ENCODE peak calls at places on chromosomes 11 and 22, in seven cellular contexts. E, A, P, L, B, O and Y are unnamed samples.

GRCh38 chr11:75562048-75562835 is at the start of gene SERPINH1:
- DNase-seq in E (peak), A (peak), P (peak), L (no peak), B (peak), O (peak), Y (peak)

GRCh38 chr11:60900673-60901404 is 5.5 kb downstream of the PRPF19 start:
- DNase-seq in E (no peak), A (no peak), P (no peak), L (no peak), B (no peak), O (no peak), Y (no peak)

GRCh38 chr11:100682247-100682969 is 4.7 kb upstream of the ARHGAP42 start:
- DNase-seq in E (no peak), A (peak), P (peak), L (no peak), B (no peak), O (no peak), Y (peak)

GRCh38 chr11:64347171-64347867 is 7.3 kb downstream of the CCDC88B start:
- DNase-seq in E (no peak), A (peak), P (peak), L (no peak), B (no peak), O (no peak), Y (no peak)

GRCh38 chr11:109037856-109038780 is 373.2 kb downstream of the DDX10 start:
- DNase-seq in E (peak), A (peak), P (no peak), L (peak), B (no peak), O (no peak), Y (peak)

GRCh38 chr11:32472226-32472625 is 36.9 kb upstream of the WT1 start:
- DNase-seq in E (no peak), A (no peak), P (no peak), L (no peak), B (no peak), O (no peak), Y (no peak)

GRCh38 chr22:39343259-39344045 is 6.3 kb upstream of the SYNGR1 start:
- DNase-seq in E (no peak), A (peak), P (peak), L (no peak), B (no peak), O (peak), Y (no peak)

GRCh38 chr11:113553235-113553634 is 78.0 kb upstream of the DRD2 start:
- DNase-seq in E (peak), A (peak), P (peak), L (peak), B (no peak), O (no peak), Y (peak)

GRCh38 chr11:121895919-121896318 is 220.1 kb downstream of the BLID start:
- DNase-seq in E (peak), A (peak), P (peak), L (no peak), B (no peak), O (no peak), Y (no peak)

GRCh38 chr11:63939351-63939920 is 634 bp downstream of the NAA40 start:
- DNase-seq in E (no peak), A (no peak), P (peak), L (no peak), B (no peak), O (peak), Y (no peak)

DNA sequence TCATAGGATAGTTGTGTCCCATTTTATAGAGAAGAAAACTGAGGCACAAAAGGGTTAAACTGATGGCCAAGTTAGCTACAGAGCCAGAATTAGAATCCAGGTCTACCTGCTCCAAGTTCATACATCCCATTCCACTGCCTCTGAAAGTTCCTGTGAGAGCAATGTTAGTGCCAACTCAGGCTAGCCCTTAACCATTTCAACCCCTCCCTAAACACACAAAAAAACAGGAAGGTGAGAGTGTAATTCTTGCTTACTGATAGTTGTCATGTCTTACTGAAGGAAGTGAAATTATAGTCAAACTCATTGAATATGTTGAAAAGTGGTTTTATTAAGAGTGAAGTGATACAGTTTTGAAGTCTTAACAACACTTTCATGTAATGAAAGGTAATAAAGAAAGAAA is 2.9 kb upstream of the E2F8 start:
- DNase-seq in E (no peak), A (peak), P (no peak), L (no peak), B (no peak), O (no peak), Y (no peak)
- H3K4me3 ChIP-seq in E (no peak), A (no peak), P (no peak), L (no peak), B (no peak), O (no peak), Y (no peak)

DNA sequence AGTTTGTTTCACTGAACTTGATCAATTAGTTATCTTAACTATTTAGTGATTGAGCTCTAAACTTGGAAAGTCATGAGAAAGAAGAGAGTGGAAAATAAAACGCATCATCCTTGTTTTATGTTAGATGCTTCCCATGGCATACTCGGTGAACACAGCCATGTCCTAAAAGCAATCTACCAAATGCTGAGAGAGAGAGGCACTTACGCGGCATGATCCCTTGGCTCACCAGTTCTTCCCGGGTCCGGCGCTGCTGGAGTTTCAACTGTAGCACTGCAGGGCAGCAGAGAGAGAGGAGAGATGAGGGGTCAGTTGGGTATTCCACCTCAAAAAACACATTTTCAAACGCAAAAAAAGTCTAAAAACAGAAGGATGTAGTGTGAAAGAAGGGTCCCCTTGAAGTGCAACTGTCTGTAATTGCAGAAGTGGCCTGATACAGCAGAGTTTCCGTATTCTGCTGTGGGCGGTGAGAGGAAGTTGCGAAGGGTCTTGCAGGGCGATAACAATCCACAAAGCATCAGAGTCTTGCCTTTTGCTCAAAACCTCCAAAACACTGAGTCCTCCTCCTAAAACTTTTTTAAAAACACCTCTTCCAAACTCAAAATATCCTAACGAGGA is 92.7 kb downstream of the SGSM3 start:
- DNase-seq in E (no peak), A (no peak), P (no peak), L (no peak), B (no peak), O (no peak), Y (no peak)
- H3K4me3 ChIP-seq in E (no peak), A (no peak), P (no peak), L (no peak), B (peak), O (no peak), Y (no peak)

GRCh38 chr11:47577460-47578041 is 1.2 kb downstream of the KBTBD4 start:
- DNase-seq in E (no peak), A (no peak), P (no peak), L (no peak), B (no peak), O (no peak), Y (no peak)
- H3K4me3 ChIP-seq in E (peak), A (no peak), P (no peak), L (peak), B (no peak), O (peak), Y (peak)

GRCh38 chr11:93850585-93851018 is at the start of gene VSTM5:
- DNase-seq in E (no peak), A (peak), P (no peak), L (no peak), B (no peak), O (no peak), Y (no peak)
- H3K4me3 ChIP-seq in E (peak), A (peak), P (peak), L (peak), B (peak), O (peak), Y (peak)

DNA sequence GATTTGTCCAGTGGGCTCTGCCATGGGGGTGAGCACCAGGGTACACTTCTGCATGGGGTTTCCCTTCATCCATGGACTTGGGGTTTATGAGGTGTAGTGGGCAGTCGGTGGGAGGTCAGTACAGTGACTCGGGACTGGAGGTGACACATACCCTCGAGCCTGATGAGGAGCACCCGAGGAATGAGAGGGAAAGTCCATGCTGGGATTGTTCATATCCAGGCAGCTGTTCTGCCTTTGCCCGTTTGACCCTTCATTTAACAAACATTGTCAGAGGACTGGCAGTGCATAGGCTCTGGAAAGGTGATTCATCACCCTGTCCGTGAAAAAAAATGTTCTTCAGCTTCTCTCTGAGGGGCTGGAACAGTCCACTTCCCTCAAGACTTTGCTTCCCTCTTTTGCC is 2.7 kb downstream of the NAV2 start:
- DNase-seq in E (peak), A (peak), P (peak), L (peak), B (no peak), O (peak), Y (peak)
- H3K4me3 ChIP-seq in E (peak), A (no peak), P (no peak), L (peak), B (no peak), O (no peak), Y (peak)

GRCh38 chr11:2178906-2179494 is 7.4 kb upstream of the TH start:
- DNase-seq in E (peak), A (peak), P (peak), L (no peak), B (no peak), O (peak), Y (no peak)

GRCh38 chr11:2175659-2176058 is 4.0 kb upstream of the TH start:
- DNase-seq in E (peak), A (peak), P (no peak), L (peak), B (no peak), O (peak), Y (no peak)

GRCh38 chr11:2177081-2177480 is 5.5 kb upstream of the TH start:
- DNase-seq in E (no peak), A (no peak), P (no peak), L (no peak), B (no peak), O (no peak), Y (no peak)

GRCh38 chr11:2174361-2174760 is 2.7 kb upstream of the TH start:
- DNase-seq in E (no peak), A (no peak), P (no peak), L (no peak), B (no peak), O (no peak), Y (no peak)

GRCh38 chr11:2176389-2176900 is 4.8 kb upstream of the TH start:
- DNase-seq in E (no peak), A (no peak), P (no peak), L (no peak), B (no peak), O (no peak), Y (no peak)
- H3K4me3 ChIP-seq in E (no peak), A (no peak), P (no peak), L (no peak), B (no peak), O (no peak), Y (no peak)

GRCh38 chr11:85748455-85748891 is 62.5 kb downstream of the SYTL2 start:
- DNase-seq in E (peak), A (peak), P (no peak), L (peak), B (no peak), O (no peak), Y (peak)
- H3K4me3 ChIP-seq in E (no peak), A (no peak), P (no peak), L (no peak), B (no peak), O (no peak), Y (no peak)

GRCh38 chr22:41284465-41284864 is 1.5 kb downstream of the RANGAP1 start:
- DNase-seq in E (no peak), A (no peak), P (no peak), L (no peak), B (no peak), O (peak), Y (no peak)
- H3K4me3 ChIP-seq in E (peak), A (no peak), P (no peak), L (peak), B (no peak), O (no peak), Y (no peak)